ENCODE peak calls at places on chromosome 11, in nine cellular contexts. J is mucosa of descending colon; N is fibroblast of lung; V is right atrium auricular region; R is lower leg skin; O is left ventricle myocardium inferior; B is ovary; Y is CD8-positive, alpha-beta T cell; E is transverse colon. M is an unnamed sample.

GRCh38 chr11:104127828-104128227 is 36.1 kb downstream of the PDGFD start:
- DNase-seq in J (no peak), N (peak), V (no peak), R (no peak), O (no peak), B (no peak), Y (no peak), E (no peak), M (no peak)

GRCh38 chr11:34086554-34087278 is 18.7 kb upstream of the NAT10 start:
- DNase-seq in J (no peak), N (peak), V (no peak), R (no peak), O (no peak), B (no peak), Y (no peak), E (no peak), M (no peak)

GRCh38 chr11:47592276-47592675 is 1.9 kb downstream of the C1QTNF4 start:
- DNase-seq in J (no peak), N (no peak), V (no peak), R (no peak), O (no peak), B (peak), Y (no peak), E (no peak), M (no peak)

GRCh38 chr11:3158821-3159220 is 6.3 kb downstream of the OSBPL5 start:
- DNase-seq in J (peak), N (no peak), V (no peak), R (no peak), O (peak), B (peak), Y (no peak), E (no peak), M (no peak)

GRCh38 chr11:130413383-130414106 is 14.9 kb downstream of the ADAMTS8 start:
- DNase-seq in J (no peak), N (peak), V (no peak), R (no peak), O (no peak), B (no peak), Y (no peak), E (no peak), M (no peak)

GRCh38 chr11:134719397-134719796 is 307.4 kb upstream of the B3GAT1 start:
- DNase-seq in J (no peak), N (no peak), V (no peak), R (no peak), O (no peak), B (no peak), Y (no peak), E (no peak), M (no peak)

GRCh38 chr11:7514099-7514725 is 413 bp downstream of the PPFIBP2 start:
- DNase-seq in J (peak), N (no peak), V (no peak), R (peak), O (peak), B (no peak), Y (no peak), E (peak), M (no peak)

GRCh38 chr11:44304091-44305084 is 5.6 kb downstream of the ALX4 start:
- DNase-seq in J (no peak), N (peak), V (no peak), R (no peak), O (no peak), B (no peak), Y (no peak), E (no peak), M (no peak)

GRCh38 chr11:112459001-112459400 is 198.3 kb upstream of the PLET1 start:
- DNase-seq in J (no peak), N (no peak), V (no peak), R (no peak), O (no peak), B (no peak), Y (no peak), E (no peak), M (no peak)

GRCh38 chr11:2208691-2209369 is 37.2 kb upstream of the TH start:
- DNase-seq in J (peak), N (no peak), V (peak), R (peak), O (peak), B (peak), Y (no peak), E (peak), M (no peak)

GRCh38 chr11:14420223-14420622 is 61.2 kb upstream of the RRAS2 start:
- DNase-seq in J (no peak), N (no peak), V (no peak), R (no peak), O (no peak), B (no peak), Y (no peak), E (no peak), M (no peak)

GRCh38 chr11:3674189-3674588 is 3.0 kb upstream of the CHRNA10 start:
- DNase-seq in J (no peak), N (peak), V (no peak), R (no peak), O (no peak), B (no peak), Y (no peak), E (no peak), M (no peak)

GRCh38 chr11:9073826-9074225 is 17.6 kb downstream of the SCUBE2 start:
- DNase-seq in J (no peak), N (no peak), V (no peak), R (no peak), O (no peak), B (no peak), Y (no peak), E (no peak), M (no peak)

GRCh38 chr11:12497431-12497830 is 120.1 kb downstream of the PARVA start:
- DNase-seq in J (no peak), N (no peak), V (no peak), R (no peak), O (no peak), B (no peak), Y (no peak), E (no peak), M (no peak)

GRCh38 chr11:12245549-12245986 is 131.8 kb upstream of the PARVA start:
- DNase-seq in J (no peak), N (no peak), V (no peak), R (no peak), O (no peak), B (no peak), Y (no peak), E (no peak), M (no peak)

GRCh38 chr11:77503006-77503405 is 29.1 kb upstream of the PAK1 start:
- DNase-seq in J (no peak), N (peak), V (no peak), R (no peak), O (no peak), B (no peak), Y (no peak), E (no peak), M (no peak)

GRCh38 chr11:12421386-12421785 is 44.0 kb downstream of the PARVA start:
- DNase-seq in J (no peak), N (no peak), V (no peak), R (no peak), O (no peak), B (no peak), Y (no peak), E (no peak), M (no peak)

GRCh38 chr11:134331565-134332188 is at the start of gene GLB1L2:
- DNase-seq in J (peak), N (peak), V (no peak), R (peak), O (peak), B (peak), Y (peak), E (peak), M (no peak)

GRCh38 chr11:15852179-15852578 is 504.2 kb downstream of the SOX6 start:
- DNase-seq in J (no peak), N (no peak), V (no peak), R (no peak), O (no peak), B (no peak), Y (no peak), E (peak), M (no peak)

GRCh38 chr11:31437742-31438435 is 68.2 kb downstream of the DNAJC24 start:
- DNase-seq in J (no peak), N (peak), V (no peak), R (no peak), O (no peak), B (no peak), Y (no peak), E (no peak), M (no peak)

GRCh38 chr11:43723617-43724016 is 43.1 kb downstream of the HSD17B12 start:
- DNase-seq in J (no peak), N (no peak), V (no peak), R (no peak), O (no peak), B (no peak), Y (no peak), E (no peak), M (no peak)

GRCh38 chr11:123665321-123665720 is 10.9 kb upstream of the SCN3B start:
- DNase-seq in J (no peak), N (no peak), V (no peak), R (no peak), O (no peak), B (no peak), Y (no peak), E (no peak), M (no peak)

GRCh38 chr11:112265659-112266409 is 5.2 kb upstream of the PLET1 start:
- DNase-seq in J (no peak), N (peak), V (peak), R (no peak), O (no peak), B (peak), Y (no peak), E (no peak), M (no peak)

GRCh38 chr11:73240190-73240781 is 22.2 kb downstream of the P2RY2 start:
- DNase-seq in J (no peak), N (peak), V (peak), R (no peak), O (peak), B (peak), Y (no peak), E (no peak), M (no peak)

GRCh38 chr11:14894657-14895598 is 2.9 kb upstream of the CYP2R1 start:
- DNase-seq in J (peak), N (no peak), V (peak), R (peak), O (peak), B (no peak), Y (no peak), E (peak), M (no peak)

GRCh38 chr11:27329867-27330632 is 33.0 kb downstream of the CCDC34 start:
- DNase-seq in J (no peak), N (peak), V (no peak), R (no peak), O (no peak), B (no peak), Y (no peak), E (no peak), M (no peak)

GRCh38 chr11:7600205-7600775 is 73.0 kb downstream of the CYB5R2 start:
- DNase-seq in J (no peak), N (peak), V (peak), R (peak), O (no peak), B (no peak), Y (no peak), E (peak), M (no peak)

GRCh38 chr11:28983780-28984179 is 875.6 kb downstream of the METTL15 start:
- DNase-seq in J (no peak), N (no peak), V (no peak), R (no peak), O (no peak), B (no peak), Y (no peak), E (no peak), M (no peak)

GRCh38 chr11:19374189-19374588 is 133.4 kb upstream of the E2F8 start:
- DNase-seq in J (no peak), N (peak), V (no peak), R (peak), O (no peak), B (no peak), Y (no peak), E (no peak), M (no peak)

GRCh38 chr11:73213196-73214143 is 4.6 kb upstream of the P2RY2 start:
- DNase-seq in J (no peak), N (no peak), V (no peak), R (no peak), O (no peak), B (peak), Y (no peak), E (no peak), M (no peak)

GRCh38 chr11:73210916-73211667 is 7.0 kb upstream of the P2RY2 start:
- DNase-seq in J (no peak), N (no peak), V (no peak), R (no peak), O (no peak), B (no peak), Y (no peak), E (no peak), M (no peak)

GRCh38 chr11:61270354-61271070 is 24.6 kb downstream of the VWCE start:
- DNase-seq in J (no peak), N (peak), V (no peak), R (no peak), O (no peak), B (no peak), Y (no peak), E (no peak), M (no peak)

GRCh38 chr11:843818-844692 is 1.4 kb downstream of the TSPAN4 start:
- DNase-seq in J (peak), N (peak), V (peak), R (peak), O (peak), B (peak), Y (no peak), E (peak), M (no peak)

GRCh38 chr11:20364412-20364792 is 888 bp downstream of the HTATIP2 start:
- DNase-seq in J (no peak), N (no peak), V (no peak), R (no peak), O (no peak), B (no peak), Y (no peak), E (peak), M (no peak)

GRCh38 chr11:86579406-86579731 is 93.0 kb downstream of the ME3 start:
- DNase-seq in J (no peak), N (no peak), V (no peak), R (peak), O (no peak), B (no peak), Y (no peak), E (no peak), M (no peak)

DNA sequence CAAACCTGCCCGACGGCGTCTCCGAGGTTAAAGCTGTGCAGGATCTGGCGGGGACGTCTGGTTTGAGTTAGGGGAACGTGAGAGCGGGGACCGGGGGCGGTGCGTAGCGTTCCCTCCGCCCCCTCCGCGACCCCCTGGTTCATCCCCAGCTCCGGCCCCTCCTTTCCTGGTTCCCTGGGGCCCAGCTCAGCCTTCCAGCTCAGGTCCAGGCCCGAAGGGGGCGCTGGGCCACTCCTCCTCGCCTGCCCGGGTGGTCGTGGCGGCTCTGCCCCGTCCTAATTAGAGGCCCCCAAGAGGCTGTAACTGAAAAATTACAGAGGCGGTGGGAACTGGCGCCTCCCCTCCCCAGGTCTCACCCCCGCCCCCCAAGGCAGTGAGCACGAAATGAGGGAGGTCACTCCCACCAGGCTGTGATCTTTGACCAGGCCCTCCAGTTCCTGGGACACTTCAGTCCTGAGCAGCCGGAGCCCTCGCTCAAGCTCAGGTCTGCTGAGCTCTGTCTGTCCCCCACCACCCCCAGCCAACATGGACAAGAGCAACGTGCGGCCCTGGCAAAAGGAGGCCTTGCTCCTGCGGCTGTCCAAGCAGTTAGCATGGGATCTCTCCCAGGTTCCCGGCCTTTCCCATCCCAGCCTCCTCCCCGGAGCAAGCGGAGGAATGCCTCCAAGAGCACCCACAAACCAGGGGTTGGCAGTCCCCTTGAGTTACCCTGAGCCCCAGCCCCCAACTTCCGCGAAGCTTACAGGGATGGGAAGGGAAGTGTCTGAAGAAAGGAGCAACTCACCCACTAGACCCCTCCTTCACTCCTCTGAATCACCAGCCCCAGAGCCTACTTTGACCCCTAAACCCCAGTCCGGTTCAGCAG is 3.3 kb downstream of the CD248 start:
- DNase-seq in J (no peak), N (peak), V (no peak), R (no peak), O (peak), B (no peak), Y (no peak), E (no peak), M (no peak)
- TF ChIP-seq CTCF in J (no peak), N (peak), V (no peak), R (no peak), O (peak), B (no peak), Y (no peak), E (no peak), M (no peak)

DNA sequence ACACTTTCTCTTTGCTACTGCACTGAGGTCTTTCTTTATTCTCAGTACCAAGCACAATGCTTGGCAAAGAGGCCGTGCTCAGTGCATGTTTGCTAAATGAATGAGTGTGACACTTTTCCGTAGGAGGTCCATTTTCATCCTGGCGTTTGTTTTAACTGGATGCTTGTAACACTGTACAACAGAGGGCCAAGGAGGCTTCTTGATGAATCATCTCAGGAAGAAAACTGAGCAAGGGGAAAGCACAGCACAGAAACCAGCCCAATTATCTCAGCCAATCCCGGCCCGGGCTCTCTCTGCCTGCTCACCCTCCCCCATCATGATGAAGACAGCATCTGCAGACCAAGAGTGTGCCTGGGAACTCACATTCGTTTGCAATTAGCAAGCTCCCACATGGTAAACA is 570.3 kb downstream of the OPCML start:
- DNase-seq in J (no peak), N (peak), V (no peak), R (peak), O (no peak), B (no peak), Y (no peak), E (no peak), M (no peak)
- H3K4me3 ChIP-seq in J (no peak), N (no peak), V (no peak), R (no peak), O (no peak), B (no peak), Y (no peak), E (no peak), M (no peak)

GRCh38 chr11:124745835-124746620 is 6.0 kb downstream of the VSIG2 start:
- DNase-seq in J (peak), N (no peak), V (no peak), R (no peak), O (no peak), B (no peak), Y (peak), E (peak), M (no peak)
- TF ChIP-seq CTCF in J (peak), N (peak), V (no peak), R (no peak), O (no peak), B (no peak), Y (no peak), E (peak), M (peak)

GRCh38 chr11:92969634-92970347 is at the start of gene MTNR1B:
- DNase-seq in J (no peak), N (no peak), V (no peak), R (no peak), O (no peak), B (no peak), Y (no peak), E (no peak), M (no peak)
- H3K4me3 ChIP-seq in J (no peak), N (peak), V (no peak), R (no peak), O (no peak), B (no peak), Y (no peak), E (no peak), M (no peak)

GRCh38 chr11:101862410-101863233 is 52.2 kb upstream of the CEP126 start:
- DNase-seq in J (no peak), N (peak), V (no peak), R (peak), O (no peak), B (no peak), Y (no peak), E (peak), M (no peak)
- TF ChIP-seq CTCF in J (no peak), N (peak), V (peak), R (no peak), O (peak), B (no peak), Y (no peak), E (peak), M (peak)

GRCh38 chr11:110935018-110935640 is 222.9 kb upstream of the ARHGAP20 start:
- DNase-seq in J (no peak), N (no peak), V (no peak), R (no peak), O (no peak), B (no peak), Y (no peak), E (no peak), M (no peak)
- H3K4me3 ChIP-seq in J (no peak), N (no peak), V (no peak), R (no peak), O (no peak), B (no peak), Y (no peak), E (no peak), M (no peak)

DNA sequence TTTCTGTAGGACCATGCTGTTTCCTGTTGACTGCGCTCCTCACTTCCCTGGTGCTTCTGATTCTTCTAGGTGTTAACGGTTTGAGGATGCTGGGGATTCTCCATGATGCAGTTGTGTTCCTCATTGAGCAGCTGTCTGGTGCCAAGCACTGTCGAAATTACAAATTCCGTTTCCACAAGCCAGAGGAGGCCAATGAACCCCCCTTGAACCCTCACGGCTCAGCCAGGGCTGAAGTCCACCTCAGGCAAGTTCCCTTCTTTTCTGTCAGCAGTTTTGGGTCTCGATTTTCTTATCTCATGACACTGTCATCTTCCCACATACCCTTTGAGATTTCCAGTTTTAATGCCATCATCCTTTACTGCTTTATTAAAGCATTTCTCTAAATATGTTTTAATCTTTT is 7.7 kb upstream of the TTC36 start:
- DNase-seq in J (no peak), N (no peak), V (no peak), R (no peak), O (no peak), B (no peak), Y (no peak), E (no peak), M (no peak)
- TF ChIP-seq CTCF in J (no peak), N (no peak), V (no peak), R (no peak), O (no peak), B (no peak), Y (no peak), E (no peak), M (no peak)

M was measured in GM12864.